ENCODE peak calls at places on chromosomes 6 and 20, in four cellular contexts. X is K562, K is HL-60, M is GM12878. I is an unnamed sample.

GRCh38 chr6:155188707-155189496 is 74.9 kb upstream of the CLDN20 start:
- DNase-seq in X (no peak), K (no peak), M (no peak), I (no peak)

GRCh38 chr6:120378582-120379220 is 955.6 kb downstream of the TBC1D32 start:
- DNase-seq in X (peak), K (peak), M (no peak), I (no peak)

GRCh38 chr6:5373430-5373829 is 112.1 kb downstream of the FARS2 start:
- DNase-seq in X (no peak), K (no peak), M (no peak), I (no peak)

GRCh38 chr6:27753668-27754407 is 158.4 kb downstream of the OR2B2 start:
- DNase-seq in X (peak), K (peak), M (peak), I (no peak)

GRCh38 chr6:39203804-39204495 is 25.3 kb downstream of the KCNK5 start:
- DNase-seq in X (peak), K (no peak), M (no peak), I (no peak)

GRCh38 chr6:13013681-13014550 is 297.3 kb downstream of the PHACTR1 start:
- DNase-seq in X (no peak), K (no peak), M (no peak), I (peak)

GRCh38 chr6:131063764-131064272 is 773 bp upstream of the EPB41L2 start:
- DNase-seq in X (no peak), K (no peak), M (no peak), I (no peak)

GRCh38 chr20:32809907-32810306 is 9.8 kb upstream of the MAPRE1 start:
- DNase-seq in X (no peak), K (no peak), M (no peak), I (no peak)

GRCh38 chr20:44008806-44009678 is 94.4 kb downstream of the TOX2 start:
- DNase-seq in X (no peak), K (no peak), M (no peak), I (no peak)

GRCh38 chr6:112325449-112325848 is 21.7 kb upstream of the RFPL4B start:
- DNase-seq in X (no peak), K (no peak), M (no peak), I (no peak)

GRCh38 chr6:33118525-33119123 is 42.8 kb downstream of the HLA-DPB1 start:
- DNase-seq in X (peak), K (peak), M (no peak), I (no peak)

GRCh38 chr6:91442342-91442741 is 855.5 kb upstream of the MAP3K7 start:
- DNase-seq in X (no peak), K (no peak), M (no peak), I (no peak)

GRCh38 chr6:44275749-44276648 is 5.7 kb downstream of the TMEM151B start:
- DNase-seq in X (peak), K (no peak), M (no peak), I (no peak)

GRCh38 chr20:4192378-4193048 is 177.2 kb upstream of the RNF24 start:
- DNase-seq in X (peak), K (no peak), M (no peak), I (no peak)

GRCh38 chr6:116251568-116252384 is 2.1 kb downstream of the TSPYL4 start:
- DNase-seq in X (no peak), K (no peak), M (no peak), I (no peak)

GRCh38 chr6:46042355-46042999 is 26.8 kb upstream of the CLIC5 start:
- DNase-seq in X (peak), K (peak), M (no peak), I (peak)

GRCh38 chr6:146770965-146771735 is 172.4 kb downstream of the ADGB start:
- DNase-seq in X (peak), K (peak), M (no peak), I (no peak)

GRCh38 chr6:10736721-10737120 is 10.9 kb upstream of the TMEM14B start:
- DNase-seq in X (no peak), K (no peak), M (no peak), I (no peak)

GRCh38 chr20:53866787-53867740 is 203.3 kb downstream of the BCAS1 start:
- DNase-seq in X (no peak), K (no peak), M (peak), I (no peak)

GRCh38 chr6:3075522-3076113 is 7.3 kb downstream of the RIPK1 start:
- DNase-seq in X (no peak), K (no peak), M (no peak), I (no peak)

GRCh38 chr6:127458190-127458589 is 999 bp downstream of the KIAA0408 start:
- DNase-seq in X (no peak), K (no peak), M (no peak), I (no peak)

GRCh38 chr6:150091466-150091865 is 22.5 kb upstream of the ULBP3 start:
- DNase-seq in X (no peak), K (no peak), M (no peak), I (no peak)

GRCh38 chr20:43102394-43102793 is 87.3 kb downstream of the PTPRT start:
- DNase-seq in X (peak), K (no peak), M (no peak), I (no peak)

GRCh38 chr20:35972445-35972844 is 4.1 kb downstream of the CNBD2 start:
- DNase-seq in X (no peak), K (no peak), M (no peak), I (no peak)

GRCh38 chr6:6631526-6632276 is 43.2 kb downstream of the LY86 start:
- DNase-seq in X (no peak), K (peak), M (no peak), I (no peak)

GRCh38 chr20:50655325-50655880 is 35.9 kb downstream of the RIPOR3 start:
- DNase-seq in X (no peak), K (peak), M (no peak), I (no peak)

GRCh38 chr6:90257486-90257738 is 39.2 kb downstream of the BACH2 start:
- DNase-seq in X (no peak), K (no peak), M (no peak), I (no peak)

GRCh38 chr20:45445805-45446562 is 23.6 kb upstream of the WFDC2 start:
- DNase-seq in X (peak), K (peak), M (no peak), I (no peak)

GRCh38 chr6:1312444-1313363 is 806 bp downstream of the FOXQ1 start:
- DNase-seq in X (no peak), K (peak), M (no peak), I (no peak)

GRCh38 chr20:62025832-62026563 is 39.7 kb downstream of the TAF4 start:
- DNase-seq in X (peak), K (peak), M (no peak), I (no peak)

GRCh38 chr6:34146801-34147592 is 1.1 kb upstream of the GRM4 start:
- DNase-seq in X (no peak), K (no peak), M (no peak), I (no peak)

DNA sequence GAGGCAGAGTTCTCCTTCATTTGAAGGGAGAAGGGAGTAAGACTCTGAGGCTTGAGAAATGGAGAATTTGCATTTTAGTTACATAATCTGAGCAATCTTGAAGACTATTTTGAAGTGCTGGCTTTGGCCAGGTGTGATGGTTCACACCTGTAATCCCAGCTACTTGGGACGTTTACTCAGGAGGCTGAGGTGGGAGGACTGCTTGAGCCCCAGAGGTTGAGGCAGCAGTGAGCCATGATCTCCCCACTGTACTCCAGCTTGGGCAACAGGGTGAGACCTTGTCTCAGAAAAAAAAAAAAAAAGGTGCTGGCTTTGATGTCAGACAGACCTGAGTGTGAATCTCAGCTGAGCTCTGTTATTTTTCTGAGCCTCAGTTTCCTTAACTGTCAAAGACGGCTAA is 12.4 kb upstream of the ARMC12 start:
- DNase-seq in X (no peak), K (no peak), M (no peak), I (no peak)
- TF ChIP-seq POLR2AphosphoS5 in X (no peak), K (no peak), M (no peak), I (no peak)

GRCh38 chr20:24605937-24606455 is 136.6 kb downstream of the SYNDIG1 start:
- DNase-seq in X (no peak), K (no peak), M (no peak), I (no peak)
- TF ChIP-seq SPI1 in X (no peak), K (no peak), M (no peak), I (no peak)

DNA sequence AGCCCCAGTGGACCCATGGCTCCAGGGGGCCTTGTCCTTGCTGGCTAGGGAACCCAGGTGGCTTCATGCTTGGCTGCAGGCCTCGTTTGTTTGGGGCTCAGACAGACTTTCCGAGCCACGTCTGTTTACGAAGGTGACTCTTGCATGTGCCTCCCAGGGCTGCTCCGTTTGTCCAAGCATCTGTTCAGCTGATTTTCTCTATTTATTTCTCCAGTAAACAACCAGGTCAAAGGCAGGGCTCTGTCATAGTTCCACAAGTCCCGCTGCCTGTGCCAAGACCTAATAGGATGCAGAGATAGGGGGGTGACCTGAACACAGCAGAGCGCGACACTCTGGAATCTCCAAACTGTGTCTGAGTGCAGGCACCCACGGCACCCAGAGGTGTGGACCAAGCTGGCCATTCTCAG is 12.8 kb upstream of the SPO11 start:
- DNase-seq in X (no peak), K (no peak), M (no peak), I (no peak)
- TF ChIP-seq POLR2AphosphoS5 in X (no peak), K (no peak), M (no peak), I (no peak)

DNA sequence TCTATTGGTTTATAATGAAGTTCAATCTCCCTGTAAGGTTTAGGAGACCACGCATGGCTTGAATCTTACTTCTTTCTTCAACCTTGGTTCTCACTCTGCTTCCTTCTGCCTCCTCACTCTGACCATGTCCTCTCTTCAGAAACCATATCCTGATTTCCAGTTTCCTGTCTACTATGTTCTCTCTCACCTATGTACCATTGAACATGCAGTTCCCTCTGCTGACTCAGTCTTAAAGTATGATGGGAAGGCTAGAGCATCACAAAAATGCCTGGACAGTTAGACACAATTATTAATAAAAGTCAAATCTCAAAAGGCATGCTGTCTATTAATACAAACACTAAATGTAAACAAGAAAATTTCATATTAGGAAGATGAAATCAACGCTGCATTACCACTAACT is 151.6 kb downstream of the PRKN start:
- DNase-seq in X (no peak), K (no peak), M (no peak), I (no peak)
- TF ChIP-seq SPI1 in X (no peak), K (no peak), M (no peak), I (no peak)

GRCh38 chr6:52335576-52335975 is 26.4 kb upstream of the PAQR8 start:
- DNase-seq in X (no peak), K (no peak), M (no peak), I (no peak)
- TF ChIP-seq POLR2AphosphoS5 in X (no peak), K (no peak), M (no peak), I (no peak)

GRCh38 chr20:1854246-1854645 is 41.0 kb upstream of the SIRPA start:
- DNase-seq in X (no peak), K (no peak), M (no peak), I (no peak)
- TF ChIP-seq SPI1 in X (no peak), K (no peak), M (no peak), I (no peak)